ENCODE peak calls at places on chromosome 6, in six cellular contexts. E is adrenal gland; G is heart left ventricle; C is fibroblast of lung; I is Panc1; W is CD4-positive, alpha-beta memory T cell. P is an unnamed sample.

GRCh38 chr6:47669684-47670515 is 28.5 kb upstream of the ADGRF4 start:
- DNase-seq in E (no peak), G (no peak), C (peak; percentile 9), I (no peak), W (no peak), P (no peak)

GRCh38 chr6:133424359-133424758 is 183.2 kb downstream of the EYA4 start:
- DNase-seq in E (no peak), G (no peak), C (no peak), I (no peak), W (no peak), P (no peak)

GRCh38 chr6:19757036-19757435 is 80.1 kb upstream of the ID4 start:
- DNase-seq in E (no peak), G (no peak), C (no peak), I (no peak), W (no peak), P (no peak)

GRCh38 chr6:157832250-157832967 is 9.4 kb downstream of the SNX9 start:
- DNase-seq in E (no peak), G (no peak), C (peak; percentile 49), I (no peak), W (no peak), P (no peak)

GRCh38 chr6:158654498-158654897 is 4.6 kb downstream of the SYTL3 start:
- DNase-seq in E (peak; percentile 92), G (peak; percentile 91), C (peak; percentile 89), I (no peak), W (no peak), P (no peak)

GRCh38 chr6:63598001-63598250 is 25.6 kb downstream of the LOC128125822 start:
- DNase-seq in E (no peak), G (no peak), C (no peak), I (no peak), W (no peak), P (no peak)

GRCh38 chr6:89690944-89691324 is 52.4 kb upstream of the LYRM2 start:
- DNase-seq in E (no peak), G (no peak), C (no peak), I (no peak), W (no peak), P (no peak)

GRCh38 chr6:43891072-43891870 is 121.3 kb downstream of the VEGFA start:
- DNase-seq in E (no peak), G (no peak), C (no peak), I (no peak), W (no peak), P (no peak)

GRCh38 chr6:158737710-158738615 is 81.2 kb downstream of the EZR start:
- DNase-seq in E (peak; percentile 87), G (no peak), C (peak; percentile 32), I (no peak), W (no peak), P (no peak)

GRCh38 chr6:99467509-99468106 is 42.5 kb upstream of the PNISR start:
- DNase-seq in E (no peak), G (no peak), C (peak; percentile 52), I (no peak), W (peak; percentile 23), P (peak; percentile 26)

DNA sequence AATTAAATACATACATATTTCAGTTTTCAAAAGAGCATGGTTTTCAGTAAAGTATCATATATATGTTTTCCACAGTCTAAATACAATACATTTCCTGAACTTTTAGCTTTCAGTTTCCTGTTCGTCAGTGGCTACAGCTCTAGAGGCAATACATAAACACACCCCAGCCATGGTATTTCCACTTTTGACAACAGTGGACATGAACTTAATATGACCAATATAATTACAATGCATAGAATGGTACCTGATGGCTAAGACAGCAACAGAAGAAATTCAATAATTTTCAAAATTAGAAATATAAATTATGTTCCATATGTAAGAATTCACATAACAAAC is 19.3 kb downstream of the FKBP5 start:
- DNase-seq in E (no peak), G (no peak), C (no peak), I (no peak), W (peak; percentile 25), P (no peak)
- H3K4me3 ChIP-seq in E (no peak overlapping the region), G (no peak overlapping the region), C (peak overlapping the region; percentile 14), I (no peak overlapping the region), W (peak overlapping the region; percentile 1), P (peak overlapping the region; percentile 43)

GRCh38 chr6:24932832-24933231 is 2.9 kb downstream of the RIPOR2 start:
- DNase-seq in E (no peak), G (no peak), C (no peak), I (no peak), W (no peak), P (no peak)

GRCh38 chr6:24930386-24930785 is 5.4 kb downstream of the RIPOR2 start:
- DNase-seq in E (no peak), G (peak; percentile 41), C (peak; percentile 90), I (no peak), W (no peak), P (no peak)

GRCh38 chr6:24933266-24933665 is 2.5 kb downstream of the RIPOR2 start:
- DNase-seq in E (no peak), G (no peak), C (no peak), I (no peak), W (no peak), P (no peak)

GRCh38 chr6:24931752-24932691 is 3.7 kb downstream of the RIPOR2 start:
- DNase-seq in E (no peak), G (no peak), C (peak; percentile 63), I (no peak), W (peak; percentile 54), P (peak; percentile 72)

DNA sequence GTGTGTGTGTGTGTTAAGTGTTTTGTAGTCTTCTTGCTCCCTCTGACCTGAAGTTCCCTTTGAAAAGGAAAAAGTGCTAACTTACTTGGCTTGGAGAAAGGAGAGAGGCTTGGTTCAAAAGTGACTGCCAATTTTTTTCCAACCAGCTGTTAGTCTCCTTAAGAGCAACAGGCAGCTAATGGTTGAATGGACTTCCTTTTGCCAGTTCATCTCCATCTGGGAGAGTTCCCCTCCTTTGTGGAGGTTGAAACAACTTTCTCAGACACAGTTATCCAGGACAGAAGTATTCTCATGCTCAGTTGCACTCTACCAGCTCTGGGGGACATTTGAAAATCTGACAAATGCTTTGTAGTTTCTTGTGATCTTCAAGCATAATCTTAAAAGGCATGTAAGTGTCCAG is 4.5 kb downstream of the RIPOR2 start:
- DNase-seq in E (no peak), G (no peak), C (peak; percentile 61), I (no peak), W (no peak), P (no peak)
- H3K27ac ChIP-seq in E (no peak overlapping the region), G (peak overlapping the region; percentile 40), C (no peak overlapping the region), I (no peak overlapping the region), W (peak overlapping the region; percentile 78), P (peak overlapping the region; percentile 85)

DNA sequence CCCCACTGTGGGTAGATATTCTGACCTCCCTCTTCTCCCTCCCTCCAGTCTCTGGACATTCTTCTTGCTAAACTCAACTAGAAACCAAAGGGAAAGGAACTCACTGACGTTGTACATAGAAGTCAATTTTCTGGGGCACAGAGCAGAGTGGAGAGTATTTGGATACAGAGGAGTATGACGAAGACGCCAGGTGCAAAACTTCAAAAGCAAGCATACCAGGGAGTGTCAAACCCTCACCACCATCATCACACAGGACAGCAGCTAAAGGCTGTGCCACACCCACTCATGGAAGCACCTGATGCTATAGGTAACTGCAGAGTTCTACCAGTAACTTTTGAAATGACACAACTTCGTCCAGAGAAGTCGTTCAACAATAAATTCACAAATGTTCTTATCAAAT is 64.8 kb downstream of the FYN start:
- DNase-seq in E (no peak), G (no peak), C (no peak), I (no peak), W (peak; percentile 58), P (peak; percentile 76)
- H3K4me1 ChIP-seq in E (no peaks in the 10 kb centered on the region), G (peaks cover 66% of the 10 kb centered on the region), C (peaks cover 18% of the 10 kb centered on the region), I (no peaks in the 10 kb centered on the region), W (peaks cover 100% of the 10 kb centered on the region), P (peaks cover 88% of the 10 kb centered on the region)

GRCh38 chr6:32196682-32197616 is 4.5 kb upstream of the GPSM3 start:
- DNase-seq in E (no peak), G (peak; percentile 61), C (no peak), I (no peak), W (no peak), P (no peak)

GRCh38 chr6:32195902-32196681 is 3.6 kb upstream of the GPSM3 start:
- DNase-seq in E (peak; percentile 91), G (peak; percentile 96), C (peak; percentile 84), I (no peak), W (no peak), P (no peak)

GRCh38 chr6:32200711-32201475 is 8.4 kb upstream of the GPSM3 start:
- DNase-seq in E (no peak), G (no peak), C (no peak), I (no peak), W (no peak), P (no peak)

GRCh38 chr6:32198345-32198696 is 5.9 kb upstream of the GPSM3 start:
- DNase-seq in E (no peak), G (no peak), C (no peak), I (no peak), W (no peak), P (no peak)

GRCh38 chr6:32198866-32199265 is 6.4 kb upstream of the GPSM3 start:
- DNase-seq in E (no peak), G (no peak), C (no peak), I (no peak), W (no peak), P (no peak)
- H3K4me3 ChIP-seq in E (no peak overlapping the region), G (no peak overlapping the region), C (no peak overlapping the region), I (no peak overlapping the region), W (no peak overlapping the region), P (no peak overlapping the region)

GRCh38 chr6:38794682-38795081 is 79.6 kb downstream of the DNAH8 start:
- DNase-seq in E (no peak), G (no peak), C (no peak), I (no peak), W (no peak), P (no peak)
- H3K27ac ChIP-seq in E (no peak overlapping the region), G (no peak overlapping the region), C (no peak overlapping the region), I (no peak overlapping the region), W (no peak overlapping the region), P (no peak overlapping the region)

GRCh38 chr6:52283111-52283510 is 1.4 kb downstream of the MCM3 start:
- DNase-seq in E (no peak), G (no peak), C (no peak), I (no peak), W (no peak), P (no peak)
- H3K4me1 ChIP-seq in E (no peaks in the 10 kb centered on the region), G (peaks cover 32% of the 10 kb centered on the region), C (peaks cover 3% of the 10 kb centered on the region), I (peaks cover 15% of the 10 kb centered on the region), W (peaks cover 47% of the 10 kb centered on the region), P (peaks cover 33% of the 10 kb centered on the region)

GRCh38 chr6:107116923-107117417 is 1.7 kb upstream of the BEND3 start:
- DNase-seq in E (no peak), G (no peak), C (no peak), I (no peak), W (no peak), P (no peak)
- H3K4me3 ChIP-seq in E (no peak overlapping the region), G (no peak overlapping the region), C (no peak overlapping the region), I (no peak overlapping the region), W (no peak overlapping the region), P (peak overlapping the region; percentile 63)